ENCODE peak calls at places on chromosomes 4 and X, in five cellular contexts. Q, O, P, M and F are unnamed samples.

GRCh38 chr4:81635747-81636146 is 164.0 kb upstream of the RASGEF1B start:
- DNase-seq in Q (no peak), O (no peak), P (no peak), M (peak), F (no peak)

GRCh38 chrX:17022205-17022604 is 75.7 kb downstream of the REPS2 start:
- DNase-seq in Q (no peak), O (peak), P (no peak), M (no peak), F (no peak)

GRCh38 chr4:7327341-7327885 is 107.3 kb downstream of the PSAPL1 start:
- DNase-seq in Q (no peak), O (no peak), P (no peak), M (no peak), F (no peak)

GRCh38 chr4:38949416-38950051 is 81.9 kb downstream of the FAM114A1 start:
- DNase-seq in Q (no peak), O (peak), P (peak), M (no peak), F (peak)

GRCh38 chr4:154822775-154823174 is 41.7 kb downstream of the RBM46 start:
- DNase-seq in Q (no peak), O (peak), P (no peak), M (no peak), F (peak)

GRCh38 chr4:91961504-91961903 is 342.3 kb upstream of the GRID2 start:
- DNase-seq in Q (no peak), O (peak), P (no peak), M (no peak), F (peak)

GRCh38 chr4:154332681-154333421 is 158.7 kb downstream of the DCHS2 start:
- DNase-seq in Q (peak), O (peak), P (peak), M (no peak), F (peak)

GRCh38 chr4:128191115-128191897 is 96.3 kb downstream of the PGRMC2 start:
- DNase-seq in Q (peak), O (peak), P (peak), M (peak), F (peak)

GRCh38 chr4:135508006-135508714 is 1306.6 kb upstream of the PABPC4L start:
- DNase-seq in Q (no peak), O (peak), P (peak), M (no peak), F (peak)

GRCh38 chrX:125203379-125203736 is 116.3 kb upstream of the TEX13C start:
- DNase-seq in Q (no peak), O (no peak), P (peak), M (no peak), F (no peak)

GRCh38 chr4:5988086-5988845 is 30.0 kb downstream of the C4orf50 start:
- DNase-seq in Q (peak), O (no peak), P (no peak), M (no peak), F (no peak)

GRCh38 chr4:169791527-169792156 is 33.9 kb upstream of the HPF1 start:
- DNase-seq in Q (peak), O (peak), P (peak), M (peak), F (peak)

GRCh38 chr4:108887034-108887433 is 124.2 kb upstream of the ETNPPL start:
- DNase-seq in Q (no peak), O (no peak), P (no peak), M (no peak), F (no peak)

GRCh38 chrX:69077895-69078455 is 87.3 kb downstream of the PJA1 start:
- DNase-seq in Q (no peak), O (peak), P (peak), M (no peak), F (no peak)

GRCh38 chr4:7507381-7507780 is 72.7 kb upstream of the PSAPL1 start:
- DNase-seq in Q (no peak), O (no peak), P (no peak), M (no peak), F (peak)

GRCh38 chr4:139014391-139015268 is 951 bp upstream of the NOCT start:
- DNase-seq in Q (no peak), O (peak), P (peak), M (peak), F (peak)

GRCh38 chrX:101759000-101759399 is 99.3 kb upstream of the ARMCX2 start:
- DNase-seq in Q (peak), O (peak), P (peak), M (peak), F (peak)

GRCh38 chr4:48175806-48176205 is 41.8 kb upstream of the TXK start:
- DNase-seq in Q (no peak), O (peak), P (no peak), M (no peak), F (peak)

GRCh38 chr4:88791274-88791673 is 93.6 kb upstream of the NAP1L5 start:
- DNase-seq in Q (no peak), O (peak), P (peak), M (no peak), F (peak)

GRCh38 chr4:170589597-170590191 is 499.9 kb upstream of the AADAT start:
- DNase-seq in Q (no peak), O (no peak), P (peak), M (no peak), F (peak)

DNA sequence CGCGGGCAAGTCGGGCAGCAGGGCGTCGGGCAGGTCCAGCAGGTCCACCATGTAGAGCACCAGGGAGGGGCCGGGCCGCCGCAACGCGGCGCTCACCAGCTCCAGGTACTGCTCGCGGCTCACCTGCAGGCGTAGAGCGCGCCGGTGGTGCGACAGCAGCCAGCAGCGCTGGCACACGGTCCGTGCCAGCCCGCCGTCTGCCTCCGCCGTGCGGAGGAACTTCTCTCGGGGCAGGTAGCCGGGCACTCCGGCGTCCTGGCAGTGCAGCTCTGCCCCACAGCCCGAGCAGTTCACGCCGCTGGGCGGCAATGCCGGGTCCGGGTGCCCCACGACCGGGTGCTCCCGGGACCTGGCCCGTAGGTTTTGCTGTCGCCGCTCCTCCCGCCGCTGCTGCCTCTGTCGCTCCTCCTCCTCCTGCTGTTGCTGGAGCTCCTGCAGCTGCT is 507 bp downstream of the NOA1 start:
- DNase-seq in Q (peak), O (no peak), P (peak), M (peak), F (peak)
- H4K8ac ChIP-seq in Q (no peak), O (no peak), P (no peak), M (peak), F (no peak)

GRCh38 chr4:65193985-65194384 is 476.3 kb downstream of the EPHA5 start:
- DNase-seq in Q (no peak), O (no peak), P (no peak), M (no peak), F (no peak)
- H4K8ac ChIP-seq in Q (no peak), O (no peak), P (no peak), M (no peak), F (no peak)

GRCh38 chr4:178273168-178273567 is 830.9 kb upstream of the AGA start:
- DNase-seq in Q (no peak), O (no peak), P (no peak), M (no peak), F (no peak)
- H4K8ac ChIP-seq in Q (no peak), O (no peak), P (no peak), M (no peak), F (no peak)

GRCh38 chrX:110858565-110858964 is 62.9 kb upstream of the CHRDL1 start:
- DNase-seq in Q (no peak), O (no peak), P (no peak), M (no peak), F (no peak)

GRCh38 chrX:110866421-110866820 is 70.8 kb upstream of the CHRDL1 start:
- DNase-seq in Q (no peak), O (no peak), P (no peak), M (no peak), F (no peak)

GRCh38 chrX:110863883-110864282 is 68.3 kb upstream of the CHRDL1 start:
- DNase-seq in Q (no peak), O (no peak), P (no peak), M (no peak), F (no peak)
- H4K8ac ChIP-seq in Q (no peak), O (no peak), P (no peak), M (no peak), F (no peak)

GRCh38 chr4:68577590-68577989 is 1.5 kb upstream of the UGT2B17 start:
- DNase-seq in Q (no peak), O (no peak), P (no peak), M (no peak), F (no peak)
- H4K8ac ChIP-seq in Q (no peak), O (no peak), P (no peak), M (no peak), F (no peak)

DNA sequence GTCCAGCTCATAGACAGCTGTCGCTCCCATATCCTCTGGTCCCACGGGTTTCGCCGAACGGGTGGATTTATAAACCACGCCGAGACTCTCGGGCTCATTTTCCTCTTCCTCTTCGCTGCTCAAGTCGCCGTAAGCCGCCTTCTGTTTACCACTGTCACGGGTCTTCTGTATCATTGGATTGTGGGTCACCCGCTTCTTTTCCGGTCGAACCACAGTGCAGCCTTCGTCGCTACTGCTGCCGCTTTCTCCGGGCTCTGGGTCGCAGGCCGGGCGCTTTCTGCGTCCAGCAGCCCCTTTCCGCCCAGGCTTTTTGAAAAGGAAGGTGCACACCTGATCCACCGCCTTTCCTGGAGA is 311 bp downstream of the RNF113A start:
- DNase-seq in Q (no peak), O (peak), P (no peak), M (no peak), F (no peak)
- H4K8ac ChIP-seq in Q (no peak), O (peak), P (no peak), M (peak), F (no peak)

DNA sequence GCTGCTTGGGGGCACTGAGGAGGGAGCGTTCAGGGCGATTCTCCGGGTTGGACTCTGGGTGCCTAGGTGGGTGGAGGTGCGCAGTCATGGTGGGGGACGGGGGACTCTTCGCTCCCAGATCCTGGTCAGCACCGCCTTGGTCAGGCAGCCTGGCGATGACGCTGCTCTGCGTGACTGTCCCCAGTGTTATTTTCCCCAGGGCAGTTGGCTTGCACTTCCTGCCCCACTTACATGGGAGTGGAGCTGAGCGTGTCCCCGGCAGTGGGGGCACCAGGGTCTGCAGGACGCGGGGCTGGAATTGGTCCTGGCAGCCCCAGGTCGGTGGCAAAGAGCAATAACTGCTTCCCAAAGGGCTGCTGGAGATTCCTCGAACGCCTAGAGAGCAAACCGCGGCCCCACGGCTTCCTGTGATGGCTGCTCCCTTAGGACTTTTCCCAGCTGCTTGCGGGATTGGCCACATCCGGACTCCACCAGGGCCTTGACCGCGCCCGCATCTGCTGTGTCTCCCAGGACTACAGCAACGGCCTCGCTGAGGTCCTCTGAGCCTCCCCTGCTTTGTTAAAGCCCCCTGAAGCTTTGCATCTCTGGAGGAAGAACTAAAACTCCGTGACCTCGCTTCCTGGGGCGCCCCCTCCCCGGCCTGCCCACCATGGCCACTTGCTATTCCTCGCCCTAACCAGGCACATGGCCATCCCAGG is 35.3 kb upstream of the GPR78 start:
- DNase-seq in Q (no peak), O (no peak), P (no peak), M (peak), F (peak)
- H4K8ac ChIP-seq in Q (no peak), O (no peak), P (no peak), M (peak), F (no peak)

DNA sequence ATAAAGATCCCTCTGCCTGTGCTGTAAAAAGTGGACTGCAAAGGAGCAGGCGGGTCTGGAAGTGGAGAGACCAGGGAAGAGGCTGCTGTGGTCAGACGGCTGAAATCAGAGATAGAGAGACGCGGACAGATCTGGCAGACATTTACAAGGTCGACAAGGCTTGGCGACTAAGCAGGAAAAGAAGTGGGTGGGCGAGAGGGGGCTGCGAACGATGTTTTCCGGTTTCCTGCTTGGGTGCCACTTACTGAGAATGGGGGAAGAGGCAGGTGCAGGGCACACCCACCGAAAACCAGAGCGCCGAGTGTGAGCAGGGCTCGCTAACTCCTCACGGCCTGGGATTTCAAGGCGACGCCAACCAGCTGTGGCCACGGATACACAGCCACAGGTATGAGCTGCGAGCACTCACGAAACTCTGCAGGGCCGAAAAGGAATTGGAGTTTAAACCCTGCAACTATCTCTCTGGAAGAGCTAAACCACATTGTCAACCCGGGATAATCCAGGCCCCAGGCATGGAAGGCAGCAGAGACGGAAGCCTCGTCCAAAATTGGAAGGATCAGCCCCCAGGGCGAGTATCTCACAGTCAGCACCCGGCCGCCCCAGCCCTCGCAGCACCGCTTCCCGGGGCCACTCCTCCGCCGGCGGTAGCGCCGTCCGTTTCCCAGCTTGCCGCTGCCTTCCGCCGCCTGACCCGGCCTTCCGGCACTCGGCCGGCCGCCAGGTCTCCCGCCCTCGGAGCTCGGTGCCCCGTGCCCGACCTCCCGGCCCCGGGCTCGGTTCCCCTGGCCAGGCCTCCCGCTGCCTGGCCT is 824 bp downstream of the CASP3 start:
- DNase-seq in Q (peak), O (peak), P (peak), M (peak), F (peak)
- H4K8ac ChIP-seq in Q (no peak), O (peak), P (no peak), M (peak), F (peak)

GRCh38 chr4:10460313-10461047 is 3.3 kb upstream of the ZNF518B start:
- DNase-seq in Q (no peak), O (no peak), P (no peak), M (no peak), F (no peak)

GRCh38 chr4:10462876-10463275 is 5.7 kb upstream of the ZNF518B start:
- DNase-seq in Q (no peak), O (no peak), P (no peak), M (no peak), F (no peak)

GRCh38 chr4:10459305-10459704 is 2.1 kb upstream of the ZNF518B start:
- DNase-seq in Q (no peak), O (no peak), P (no peak), M (no peak), F (no peak)

GRCh38 chr4:10461850-10462400 is 4.7 kb upstream of the ZNF518B start:
- DNase-seq in Q (peak), O (no peak), P (peak), M (no peak), F (no peak)

GRCh38 chr4:10461091-10461849 is 4.0 kb upstream of the ZNF518B start:
- DNase-seq in Q (peak), O (peak), P (peak), M (peak), F (peak)
- H4K8ac ChIP-seq in Q (no peak), O (no peak), P (no peak), M (peak), F (peak)

GRCh38 chrX:24054182-24055042 is at the start of gene EIF2S3:
- DNase-seq in Q (peak), O (peak), P (peak), M (peak), F (peak)

DNA sequence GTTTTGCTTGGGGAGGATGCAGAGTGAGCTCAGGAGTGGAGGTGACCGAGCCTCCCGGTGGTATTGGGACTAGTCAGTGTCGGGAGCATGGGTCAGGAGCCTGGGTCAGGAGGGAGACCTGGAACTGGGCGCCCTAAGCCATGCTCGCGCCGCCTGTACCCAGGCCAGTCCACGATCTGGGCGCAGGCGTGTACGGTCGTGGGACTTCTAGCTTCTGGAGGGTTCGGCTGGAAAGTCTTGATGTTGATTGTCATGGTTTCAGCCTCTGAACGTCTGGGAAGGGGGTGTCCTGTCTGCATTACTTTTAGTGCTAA is 244 bp downstream of the EIF2S3 start:
- DNase-seq in Q (no peak), O (no peak), P (no peak), M (peak), F (no peak)
- H4K8ac ChIP-seq in Q (peak), O (peak), P (peak), M (peak), F (no peak)